ENCODE peak calls at places on chromosomes 13 and 19, in seven cellular contexts. V, L, N, D, G, A and Q are unnamed samples.

GRCh38 chr13:109205315-109205714 is 575.9 kb downstream of the MYO16 start:
- DNase-seq in G (no peak), A (no peak), V (no peak), N (no peak), D (no peak), L (no peak), Q (no peak)

GRCh38 chr19:3358919-3359849 is 7.2 kb upstream of the NFIC start:
- DNase-seq in N (peak; percentile 60), A (no peak), L (peak; percentile 42), V (peak; percentile 63), G (peak; percentile 50), D (peak; percentile 81), Q (peak; percentile 71)

GRCh38 chr13:91308299-91308698 is 39.2 kb upstream of the MIR17HG start:
- DNase-seq in L (peak; percentile 3), D (no peak), N (peak; percentile 31), G (no peak), A (no peak), V (no peak), Q (no peak)

GRCh38 chr13:111402441-111402840 is 82.0 kb downstream of the TEX29 start:
- DNase-seq in A (no peak), L (no peak), N (no peak), D (no peak), V (no peak), G (no peak), Q (no peak)

GRCh38 chr19:54203151-54203611 is 2.5 kb downstream of the RPS9 start:
- DNase-seq in A (no peak), G (no peak), D (no peak), L (peak; percentile 46), N (no peak), V (no peak), Q (no peak)

GRCh38 chr13:34161829-34162544 is 344.0 kb downstream of the RFC3 start:
- DNase-seq in N (peak; percentile 41), D (no peak), V (no peak), A (no peak), G (no peak), L (peak; percentile 77), Q (no peak)

GRCh38 chr13:32846556-32846955 is 169.7 kb upstream of the KL start:
- DNase-seq in L (no peak), G (no peak), A (no peak), N (no peak), V (no peak), D (no peak), Q (no peak)

GRCh38 chr13:108987488-108987887 is 358.1 kb downstream of the MYO16 start:
- DNase-seq in G (no peak), L (no peak), V (no peak), D (peak; percentile 48), N (no peak), A (no peak), Q (no peak)

GRCh38 chr19:47210689-47211316 is 20.2 kb downstream of the BBC3 start:
- DNase-seq in V (peak; percentile 77), D (peak; percentile 83), A (peak; percentile 70), L (peak; percentile 81), G (peak; percentile 93), N (peak; percentile 75), Q (peak; percentile 85)

GRCh38 chr19:47240996-47241918 is 10.3 kb upstream of the BBC3 start:
- DNase-seq in G (peak; percentile 87), N (peak; percentile 74), L (peak; percentile 78), D (peak; percentile 82), A (peak; percentile 67), V (peak; percentile 72), Q (peak; percentile 82)

GRCh38 chr19:4059931-4060620 is 6.6 kb downstream of the ZBTB7A start:
- DNase-seq in D (no peak), V (peak; percentile 90), L (no peak), G (no peak), A (no peak), N (no peak), Q (peak; percentile 41)

GRCh38 chr13:80454245-80454644 is 113.3 kb upstream of the SPRY2 start:
- DNase-seq in N (no peak), A (no peak), D (no peak), G (peak; percentile 13), L (no peak), V (no peak), Q (no peak)

GRCh38 chr13:73958657-73959397 is 175.4 kb downstream of the KLF12 start:
- DNase-seq in V (no peak), N (no peak), A (no peak), G (peak; percentile 61), L (peak; percentile 59), D (no peak), Q (no peak)

GRCh38 chr13:49241296-49241695 is 6.4 kb upstream of the CDADC1 start:
- DNase-seq in N (no peak), G (no peak), L (no peak), V (no peak), D (no peak), A (no peak), Q (no peak)

GRCh38 chr13:67772807-67773453 is 542.8 kb upstream of the PCDH9 start:
- DNase-seq in A (no peak), N (no peak), V (no peak), G (no peak), L (no peak), D (no peak), Q (no peak)

GRCh38 chr19:2722541-2723344 is 1.6 kb upstream of the DIRAS1 start:
- DNase-seq in A (peak; percentile 65), L (peak; percentile 54), G (peak; percentile 70), D (peak; percentile 90), V (peak; percentile 82), N (no peak), Q (no peak)

GRCh38 chr13:112887151-112887550 is 81.9 kb upstream of the MCF2L start:
- DNase-seq in D (peak; percentile 33), A (no peak), V (no peak), N (no peak), L (no peak), G (no peak), Q (no peak)

GRCh38 chr13:24288870-24289269 is 20.5 kb upstream of the C1QTNF9 start:
- DNase-seq in A (no peak), D (no peak), V (no peak), L (no peak), G (peak; percentile 51), N (no peak), Q (no peak)

GRCh38 chr13:36920612-36921185 is 661 bp upstream of the SMAD9 start:
- DNase-seq in A (no peak), G (no peak), N (peak; percentile 22), V (no peak), D (no peak), L (no peak), Q (no peak)

GRCh38 chr13:59677966-59678814 is 485.5 kb downstream of the DIAPH3 start:
- DNase-seq in G (peak; percentile 87), N (peak; percentile 65), V (no peak), D (no peak), L (peak; percentile 68), A (no peak), Q (peak; percentile 22)

GRCh38 chr13:51785592-51786424 is 18.2 kb downstream of the DHRS12 start:
- DNase-seq in N (peak; percentile 68), L (no peak), G (peak; percentile 49), V (peak; percentile 57), A (no peak), D (no peak), Q (no peak)

GRCh38 chr19:5536337-5536894 is 31.3 kb downstream of the TINCR start:
- DNase-seq in V (peak; percentile 20), L (peak; percentile 48), N (peak; percentile 97), A (no peak), G (peak; percentile 84), D (peak; percentile 61), Q (no peak)

GRCh38 chr13:71513414-71514063 is 353.5 kb downstream of the DACH1 start:
- DNase-seq in L (no peak), G (no peak), A (no peak), D (no peak), V (no peak), N (no peak), Q (no peak)

GRCh38 chr13:28558126-28558525 is 63.2 kb upstream of the FLT1 start:
- DNase-seq in N (no peak), G (peak; percentile 88), V (no peak), A (no peak), L (no peak), D (no peak), Q (no peak)
- H3K27ac ChIP-seq in N (no peak overlapping the region), G (no peak overlapping the region), V (no peak overlapping the region), A (peak overlapping the region; percentile 70), L (no peak overlapping the region), D (no peak overlapping the region), Q (no peak overlapping the region)

GRCh38 chr19:33803383-33803782 is 6.7 kb downstream of the KCTD15 start:
- DNase-seq in D (no peak), G (no peak), L (no peak), V (no peak), N (no peak), A (no peak), Q (no peak)

GRCh38 chr19:33804021-33804799 is 7.5 kb downstream of the KCTD15 start:
- DNase-seq in D (peak; percentile 82), A (no peak), V (peak; percentile 81), N (no peak), G (no peak), L (peak; percentile 62), Q (no peak)

GRCh38 chr19:33805840-33806433 is 9.3 kb downstream of the KCTD15 start:
- DNase-seq in L (no peak), N (no peak), V (no peak), A (no peak), D (no peak), G (no peak), Q (no peak)

GRCh38 chr19:33806434-33806881 is 9.8 kb downstream of the KCTD15 start:
- DNase-seq in N (no peak), V (no peak), A (no peak), D (no peak), L (no peak), G (no peak), Q (no peak)

DNA sequence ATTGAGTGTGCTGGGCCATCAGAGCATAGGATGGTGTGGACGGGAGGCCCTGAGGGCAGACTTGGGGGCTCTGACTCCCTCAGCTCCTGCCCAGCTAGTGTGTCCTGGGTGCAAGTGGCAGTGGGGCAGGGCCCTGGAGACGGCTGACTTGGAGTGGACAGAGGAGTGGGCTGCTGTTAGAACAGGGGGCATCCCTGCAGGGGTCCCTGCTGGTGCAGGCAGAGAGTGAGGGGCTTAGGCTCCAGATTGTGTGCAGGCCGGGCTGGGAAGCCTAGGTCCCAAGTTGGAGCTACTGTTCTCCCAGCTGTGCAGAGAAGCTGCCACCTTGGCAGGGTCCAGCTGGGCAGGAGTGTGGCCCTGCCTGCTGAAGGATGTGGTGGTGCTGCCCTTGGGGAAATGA is 8.6 kb downstream of the KCTD15 start:
- DNase-seq in V (no peak), G (no peak), N (no peak), A (no peak), D (no peak), L (no peak), Q (no peak)
- H3K4me1 ChIP-seq in V (no peaks in the 10 kb centered on the region), G (no peaks in the 10 kb centered on the region), N (no peaks in the 10 kb centered on the region), A (no peaks in the 10 kb centered on the region), D (no peaks in the 10 kb centered on the region), L (peaks cover 6% of the 10 kb centered on the region), Q (peaks cover 9% of the 10 kb centered on the region)

GRCh38 chr19:17184381-17184841 is 30.7 kb upstream of the USE1 start:
- DNase-seq in V (no peak), G (peak; percentile 33), A (no peak), L (no peak), D (no peak), N (no peak), Q (peak; percentile 41)
- H3K36me3 ChIP-seq in V (no peaks in the 10 kb centered on the region), G (peaks cover 58% of the 10 kb centered on the region), A (peaks cover 75% of the 10 kb centered on the region), L (peaks cover 5% of the 10 kb centered on the region), D (peaks cover 5% of the 10 kb centered on the region), N (no peaks in the 10 kb centered on the region), Q (peaks cover 35% of the 10 kb centered on the region)

DNA sequence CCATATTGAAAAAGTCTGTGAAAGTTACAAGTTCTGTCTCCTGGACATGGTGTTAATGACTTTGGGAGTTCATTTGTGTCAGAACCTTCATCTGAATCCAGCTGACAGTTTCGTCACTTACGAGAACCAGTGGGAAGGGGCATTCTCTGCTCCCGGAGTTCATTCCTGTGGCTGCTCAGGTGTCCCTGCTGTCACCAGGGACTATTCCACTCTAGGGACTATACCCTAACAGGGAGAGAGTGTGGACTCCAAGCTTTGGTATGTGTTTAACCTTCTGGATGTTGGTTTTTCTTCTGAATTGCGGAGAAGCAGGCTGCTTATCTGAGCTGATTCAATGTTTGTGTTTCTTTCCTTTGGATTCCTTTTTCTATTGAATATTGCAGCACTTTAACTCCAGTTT is 12.4 kb upstream of the ZNF709 start:
- DNase-seq in A (no peak), D (no peak), V (no peak), N (no peak), G (no peak), L (no peak), Q (no peak)
- H3K27ac ChIP-seq in A (peak overlapping the region; percentile 16), D (no peak overlapping the region), V (no peak overlapping the region), N (no peak overlapping the region), G (no peak overlapping the region), L (no peak overlapping the region), Q (no peak overlapping the region)